ENCODE peak calls at places on chromosome 10, in seven cellular contexts. N, J, X, C, G, Q and H are unnamed samples.

GRCh38 chr10:121910673-121911420 is 17.0 kb downstream of the ATE1 start:
- DNase-seq in J (no peak), N (no peak), G (no peak), X (no peak), C (no peak), Q (peak), H (no peak)

GRCh38 chr10:12819071-12819470 is 182.4 kb downstream of the CCDC3 start:
- DNase-seq in C (peak), G (no peak), J (no peak), N (no peak), X (no peak), Q (no peak), H (no peak)

GRCh38 chr10:95247200-95247880 is 43.5 kb downstream of the PDLIM1 start:
- DNase-seq in Q (no peak), G (no peak), N (no peak), J (no peak), X (no peak), C (no peak), H (no peak)

GRCh38 chr10:110498982-110499795 is 1.5 kb downstream of the DUSP5 start:
- DNase-seq in Q (no peak), G (peak), C (peak), N (no peak), X (peak), J (peak), H (no peak)

GRCh38 chr10:58712982-58713381 is 200.3 kb downstream of the BICC1 start:
- DNase-seq in X (no peak), J (no peak), G (no peak), Q (no peak), C (no peak), N (no peak), H (no peak)

GRCh38 chr10:128398999-128399398 is 272.8 kb upstream of the MKI67 start:
- DNase-seq in N (no peak), C (no peak), G (no peak), J (no peak), X (no peak), Q (no peak), H (no peak)

GRCh38 chr10:59674211-59674836 is 35.3 kb downstream of the SLC16A9 start:
- DNase-seq in C (no peak), X (no peak), N (peak), G (peak), Q (no peak), J (no peak), H (no peak)

GRCh38 chr10:4181075-4181474 is 396.1 kb upstream of the KLF6 start:
- DNase-seq in G (no peak), X (no peak), J (no peak), N (peak), Q (no peak), C (no peak), H (no peak)

GRCh38 chr10:108052981-108053380 is 888.5 kb upstream of the SORCS1 start:
- DNase-seq in J (no peak), N (no peak), X (no peak), C (no peak), Q (no peak), G (no peak), H (no peak)

GRCh38 chr10:132107211-132107946 is 41.6 kb downstream of the JAKMIP3 start:
- DNase-seq in Q (no peak), J (no peak), N (no peak), C (no peak), X (peak), G (no peak), H (peak)

GRCh38 chr10:50417486-50417905 is 166.2 kb upstream of the ASAH2 start:
- DNase-seq in N (no peak), Q (peak), C (peak), G (no peak), J (peak), X (no peak), H (no peak)

GRCh38 chr10:59361659-59362183 is 628 bp downstream of the FAM13C start:
- DNase-seq in X (no peak), G (no peak), N (no peak), C (no peak), Q (no peak), J (no peak), H (no peak)

GRCh38 chr10:80154978-80155695 is 22.6 kb downstream of the PLAC9 start:
- DNase-seq in J (no peak), X (no peak), C (no peak), N (peak), G (no peak), Q (no peak), H (no peak)

GRCh38 chr10:49298666-49298989 is 342 bp upstream of the C10orf71 start:
- DNase-seq in G (no peak), J (peak), Q (no peak), X (no peak), N (peak), C (no peak), H (peak)

DNA sequence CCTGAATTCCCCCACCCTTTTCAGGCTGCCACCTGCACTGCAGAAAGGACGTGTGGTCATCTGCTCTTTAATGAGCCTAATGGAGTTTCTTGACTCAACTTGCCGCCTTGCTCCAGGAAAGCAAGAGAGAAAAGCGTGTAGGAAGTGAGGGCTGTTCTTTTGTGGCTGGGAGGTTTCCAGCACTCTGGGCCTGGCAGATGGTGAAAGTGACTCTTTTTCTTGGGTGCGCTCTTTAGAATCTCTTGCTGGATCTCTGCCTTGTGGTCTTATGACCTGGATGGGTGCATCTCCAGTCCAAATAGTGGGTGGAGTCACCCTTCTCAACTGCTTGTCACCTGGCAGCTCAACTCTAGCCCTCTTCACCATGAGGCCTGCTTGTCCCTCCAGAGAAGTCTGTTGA is 244.0 kb downstream of the SORCS1 start:
- DNase-seq in X (no peak), N (no peak), G (no peak), C (no peak), Q (no peak), J (no peak), H (no peak)
- TF ChIP-seq POLR2A in X (no peak), N (no peak), G (no peak), C (no peak), Q (no peak), J (no peak), H (no peak)

DNA sequence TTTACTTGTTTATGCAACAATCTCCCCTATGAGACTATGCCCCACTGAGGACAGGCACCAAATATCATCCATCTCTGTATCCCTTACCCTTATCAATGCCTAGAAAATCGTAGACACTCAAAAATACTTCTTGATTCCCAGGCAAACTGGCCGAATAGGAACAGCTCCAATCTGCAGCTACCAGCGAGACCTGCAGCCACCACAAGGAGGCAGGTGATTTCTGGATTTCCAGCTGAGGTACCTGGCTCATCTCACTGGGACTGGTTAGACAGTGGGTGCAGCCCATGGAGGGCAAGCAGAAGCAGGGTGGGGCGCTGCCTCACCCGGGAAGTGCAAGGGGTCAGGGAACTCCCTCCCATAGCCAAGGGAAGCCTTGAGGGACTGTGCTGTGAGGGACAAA is 10.8 kb upstream of the PPP1R3C start:
- DNase-seq in N (no peak), C (no peak), Q (no peak), G (peak), J (no peak), X (no peak), H (no peak)
- TF ChIP-seq CTCF in N (no peak), C (peak), Q (peak), G (peak), J (no peak), X (no peak), H (no peak)

GRCh38 chr10:63711361-63711760 is 190.2 kb downstream of the REEP3 start:
- DNase-seq in G (no peak), C (peak), X (no peak), J (no peak), Q (no peak), N (no peak), H (no peak)

GRCh38 chr10:63708421-63708820 is 187.2 kb downstream of the REEP3 start:
- DNase-seq in J (no peak), X (no peak), Q (no peak), N (no peak), G (no peak), C (no peak), H (no peak)

GRCh38 chr10:63703740-63704345 is 182.6 kb downstream of the REEP3 start:
- DNase-seq in C (no peak), N (no peak), X (no peak), G (no peak), Q (no peak), J (no peak), H (no peak)

GRCh38 chr10:63710703-63711102 is 189.5 kb downstream of the REEP3 start:
- DNase-seq in J (no peak), C (no peak), N (no peak), X (no peak), Q (no peak), G (no peak), H (no peak)

DNA sequence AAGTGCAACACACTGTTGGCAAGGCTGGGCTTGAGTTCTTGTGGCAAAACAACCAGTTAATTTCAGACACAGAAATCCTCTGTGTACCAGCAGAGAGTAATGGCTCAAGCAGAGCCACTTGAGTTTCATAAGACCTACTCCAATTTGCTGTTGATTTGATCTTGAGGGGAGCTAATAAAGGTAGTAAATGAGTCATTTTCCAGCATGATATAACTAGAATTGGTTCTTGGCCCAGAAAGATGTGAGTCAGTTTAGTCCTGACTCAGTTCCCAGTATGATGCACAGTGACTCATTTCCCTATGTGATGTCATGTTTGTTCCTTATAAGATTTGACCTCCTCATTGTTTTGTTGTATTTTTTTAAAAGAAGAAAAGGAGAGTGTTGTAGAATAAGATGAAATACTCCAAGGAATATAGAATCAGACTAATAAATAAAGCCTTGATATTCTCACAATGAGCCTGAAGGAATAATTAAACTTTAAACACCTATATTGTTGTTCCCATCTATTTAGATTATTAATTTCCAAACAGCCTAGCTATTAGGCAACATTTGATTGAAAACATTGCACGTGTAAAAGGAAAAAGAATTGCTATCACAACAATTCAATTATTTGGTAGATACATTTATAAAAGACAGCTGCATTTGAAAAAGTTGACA is 186.2 kb downstream of the REEP3 start:
- DNase-seq in C (peak), N (no peak), X (no peak), G (peak), J (peak), Q (peak), H (no peak)
- TF ChIP-seq POLR2A in C (no peak), N (no peak), X (no peak), G (peak), J (no peak), Q (no peak), H (no peak)

DNA sequence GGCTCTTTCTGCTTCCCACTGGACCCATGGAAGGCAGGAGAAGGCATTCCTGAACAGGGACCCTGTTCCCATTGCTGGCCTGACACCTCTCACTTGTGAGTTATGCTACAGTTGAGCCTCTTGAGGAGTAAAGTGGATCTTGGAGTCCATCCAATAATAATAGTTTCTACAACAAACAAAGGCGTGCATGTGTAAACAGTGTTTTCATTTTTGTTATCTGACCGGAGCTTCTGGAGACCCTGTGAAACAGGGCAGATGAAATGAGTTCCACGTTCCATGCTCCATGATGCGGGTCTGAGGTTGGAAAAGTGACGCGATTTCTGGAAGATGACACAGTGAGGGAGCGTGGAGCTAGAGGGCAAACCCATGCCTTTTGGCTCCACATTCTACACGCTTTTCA is 127.3 kb upstream of the HABP2 start:
- DNase-seq in C (peak), G (no peak), N (no peak), X (no peak), J (no peak), Q (no peak), H (no peak)
- TF ChIP-seq CTCF in C (no peak), G (no peak), N (no peak), X (no peak), J (no peak), Q (no peak), H (no peak)